ENCODE peak calls at places on chromosome 10, in four cellular contexts. D is fibroblast of the aortic adventitia, I is GM23248, K is ovary. G is an unnamed sample.

GRCh38 chr10:112454910-112455779 is 8.1 kb downstream of the VTI1A start:
- DNase-seq in D (no peak), K (no peak), I (no peak), G (no peak)

GRCh38 chr10:33542747-33543505 is 208.5 kb upstream of the NRP1 start:
- DNase-seq in K (no peak), I (peak; percentile 56), D (peak; percentile 37), G (peak; percentile 43)

GRCh38 chr10:121880842-121881423 is 46.9 kb downstream of the ATE1 start:
- DNase-seq in K (no peak), I (peak; percentile 20), D (peak; percentile 42), G (peak; percentile 56)

GRCh38 chr10:79078367-79079073 is 9.8 kb downstream of the ZMIZ1 start:
- DNase-seq in K (no peak), D (no peak), I (no peak), G (no peak)

GRCh38 chr10:123821136-123821535 is 70.5 kb downstream of the CPXM2 start:
- DNase-seq in D (no peak), K (no peak), I (no peak), G (no peak)

GRCh38 chr10:30751678-30752331 is 122.3 kb upstream of the LYZL2 start:
- DNase-seq in I (peak; percentile 89), D (peak; percentile 89), K (peak; percentile 64), G (peak; percentile 85)

GRCh38 chr10:131082991-131083465 is 228.5 kb downstream of the TCERG1L start:
- DNase-seq in K (no peak), D (no peak), I (no peak), G (no peak)

GRCh38 chr10:16470747-16471146 is 33.9 kb downstream of the PTER start:
- DNase-seq in I (no peak), K (no peak), D (no peak), G (no peak)

GRCh38 chr10:132810141-132810806 is 24.3 kb upstream of the NKX6-2 start:
- DNase-seq in I (no peak), D (no peak), K (no peak), G (no peak)

GRCh38 chr10:49297818-49298665 is 928 bp upstream of the C10orf71 start:
- DNase-seq in I (no peak), D (no peak), K (no peak), G (no peak)

GRCh38 chr10:48625013-48625412 is 20.1 kb upstream of the ARHGAP22 start:
- DNase-seq in D (no peak), K (no peak), I (peak; percentile 72), G (peak; percentile 86)

GRCh38 chr10:78456649-78457400 is 423.2 kb downstream of the RPS24 start:
- DNase-seq in I (no peak), D (no peak), K (no peak), G (no peak)

GRCh38 chr10:69807122-69807521 is 5.4 kb downstream of the COL13A1 start:
- DNase-seq in D (peak; percentile 80), I (peak; percentile 72), K (no peak), G (peak; percentile 70)

GRCh38 chr10:33099748-33100147 is 141.7 kb upstream of the ITGB1 start:
- DNase-seq in I (peak; percentile 77), D (peak; percentile 35), K (no peak), G (peak; percentile 33)

GRCh38 chr10:121627810-121628209 is 29.6 kb upstream of the FGFR2 start:
- DNase-seq in K (no peak), D (no peak), I (peak; percentile 7), G (no peak)

GRCh38 chr10:8146650-8147049 is 92.2 kb downstream of the GATA3 start:
- DNase-seq in K (no peak), D (no peak), I (no peak), G (no peak)

GRCh38 chr10:132807621-132808049 is 21.7 kb upstream of the NKX6-2 start:
- DNase-seq in K (no peak), I (no peak), D (no peak), G (no peak)

GRCh38 chr10:34364253-34365037 is 450.7 kb downstream of the PARD3 start:
- DNase-seq in D (peak; percentile 66), I (no peak), K (no peak), G (peak; percentile 63)

GRCh38 chr10:15320522-15321203 is 50.4 kb downstream of the FAM171A1 start:
- DNase-seq in K (no peak), I (no peak), D (peak; percentile 22), G (no peak)

GRCh38 chr10:16991011-16991410 is 138.6 kb downstream of the CUBN start:
- DNase-seq in I (no peak), K (no peak), D (no peak), G (no peak)

GRCh38 chr10:132131581-132132250 is 55.0 kb upstream of the DPYSL4 start:
- DNase-seq in K (peak; percentile 10), I (no peak), D (no peak), G (no peak)

GRCh38 chr10:19412531-19412930 is 363.9 kb downstream of the MALRD1 start:
- DNase-seq in K (no peak), I (peak; percentile 51), D (peak; percentile 31), G (peak; percentile 49)

DNA sequence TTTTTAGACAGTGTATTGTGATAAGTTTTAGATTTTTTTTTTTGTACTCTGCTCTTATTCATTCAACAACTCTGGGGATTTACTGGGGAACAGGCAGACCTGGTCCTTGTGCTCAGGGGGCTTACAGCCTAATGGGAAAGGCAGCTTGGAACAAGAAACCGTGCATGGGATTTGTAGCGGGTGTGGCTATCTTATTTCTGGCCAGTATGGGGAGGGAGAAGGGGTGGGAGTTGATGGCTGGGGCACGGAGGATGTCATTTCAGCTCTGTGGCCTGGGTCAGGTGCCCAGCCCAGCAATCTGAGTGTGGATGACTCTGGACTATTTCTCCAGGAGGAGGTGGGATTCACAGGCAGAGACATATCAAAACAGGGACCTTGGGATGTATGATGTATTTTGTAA is 47.0 kb downstream of the GRK5 start:
- DNase-seq in I (no peak), D (peak; percentile 49), K (no peak), G (no peak)
- H3K4me3 ChIP-seq in I (peak overlapping the region; percentile 16), D (no peak overlapping the region), K (no peak overlapping the region), G (no peak overlapping the region)

DNA sequence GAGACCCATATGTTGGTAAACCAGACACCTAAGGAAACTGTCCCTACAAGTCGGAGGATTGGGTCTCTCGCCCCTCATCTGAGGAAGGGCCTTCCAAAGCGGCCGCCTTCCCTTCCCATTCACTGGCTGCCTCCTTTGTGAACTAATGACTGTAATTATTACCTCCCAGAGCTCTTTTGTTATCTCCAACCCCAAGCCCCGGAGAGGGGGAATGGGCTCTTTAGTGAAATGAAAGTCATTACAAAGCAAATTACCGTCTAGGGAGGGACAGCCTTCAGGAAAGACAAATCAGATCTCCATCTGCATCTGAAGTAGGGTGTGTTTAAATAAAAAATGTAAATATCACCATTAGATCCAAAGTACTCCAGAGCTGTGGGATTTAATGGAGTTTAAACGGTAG is 2.6 kb upstream of the GAD2 start:
- DNase-seq in D (no peak), K (no peak), I (no peak), G (no peak)
- H3K4me3 ChIP-seq in D (no peak overlapping the region), K (no peak overlapping the region), I (no peak overlapping the region), G (no peak overlapping the region)

DNA sequence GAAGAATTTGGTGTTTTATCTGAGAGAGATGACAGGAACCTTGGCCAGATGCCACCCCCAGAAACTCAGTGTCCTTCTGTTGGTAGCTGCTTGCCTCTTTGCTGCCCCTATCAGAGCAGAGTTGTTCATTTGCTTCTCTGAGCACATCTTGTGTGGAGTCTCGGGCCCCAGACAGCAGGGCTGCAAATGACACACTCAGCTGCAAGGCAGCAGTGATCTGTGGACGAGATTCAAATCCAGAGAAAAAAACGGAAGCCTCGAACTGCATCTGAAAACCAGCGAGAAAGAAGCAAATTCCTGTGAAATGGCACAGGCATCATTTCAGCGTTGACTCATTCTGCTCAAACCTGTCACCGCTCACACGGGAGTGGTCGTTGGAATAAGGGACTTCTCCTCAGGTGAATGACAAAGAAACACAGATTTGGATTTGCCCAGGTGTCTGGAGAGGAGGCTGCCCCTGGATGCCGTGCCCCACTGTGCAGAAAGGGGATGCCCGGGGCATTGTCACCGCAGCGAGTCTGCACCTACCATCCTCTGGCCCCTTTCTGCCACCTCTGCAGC is 144.7 kb downstream of the PFKFB3 start:
- DNase-seq in K (no peak), I (peak; percentile 74), D (no peak), G (no peak)
- H3K4me3 ChIP-seq in K (no peak overlapping the region), I (peak overlapping the region; percentile 33), D (no peak overlapping the region), G (no peak overlapping the region)

DNA sequence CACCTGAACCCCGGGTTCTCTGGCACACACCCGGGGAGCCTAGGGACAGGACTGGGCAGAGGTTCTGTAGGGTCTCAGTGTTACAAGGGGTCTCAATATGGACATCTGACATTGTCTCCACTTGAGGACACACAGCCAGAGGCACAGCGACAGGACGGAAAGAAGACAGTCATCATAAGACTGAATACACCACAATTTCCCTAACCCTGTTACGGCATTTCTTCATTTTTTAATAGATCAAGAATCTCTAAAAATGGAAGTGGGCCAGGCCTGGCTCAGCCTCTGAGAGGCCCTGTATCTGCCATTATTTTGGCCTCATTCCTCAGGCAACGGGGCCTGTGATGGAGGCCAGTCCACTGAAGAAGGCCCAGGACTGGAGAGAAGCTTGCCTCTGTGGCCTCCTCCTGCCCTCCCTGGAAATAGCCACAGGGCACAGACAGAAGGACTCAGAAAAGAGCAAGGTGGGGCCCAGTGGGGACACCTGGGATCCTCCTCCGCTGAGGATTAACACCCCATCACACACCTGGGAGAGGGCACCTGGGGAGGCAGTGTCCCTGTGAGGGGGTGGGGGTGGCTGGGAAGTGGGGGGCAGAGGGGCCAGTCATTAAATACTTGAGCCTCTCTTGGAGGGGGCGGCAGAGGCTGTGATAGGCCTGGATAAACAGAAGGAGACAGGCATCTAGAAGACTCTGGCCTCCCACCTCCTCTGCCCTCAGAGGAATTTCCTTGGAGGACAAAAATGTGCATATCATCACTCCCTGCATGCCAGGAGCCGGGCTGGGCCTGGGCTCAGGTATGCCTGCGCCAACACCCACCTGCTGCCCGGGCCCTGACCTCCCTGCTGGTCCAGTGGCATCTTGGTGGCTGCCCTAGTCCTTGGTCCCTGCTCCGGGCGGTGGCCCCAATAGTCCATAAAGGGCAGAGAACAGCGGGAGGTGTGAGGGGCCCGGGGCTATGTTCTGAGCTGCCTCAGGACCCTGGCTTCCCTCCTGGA is 8.0 kb downstream of the SPOCK2 start:
- DNase-seq in I (no peak), D (peak; percentile 12), K (no peak), G (no peak)
- H3K4me3 ChIP-seq in I (no peak overlapping the region), D (no peak overlapping the region), K (no peak overlapping the region), G (no peak overlapping the region)

DNA sequence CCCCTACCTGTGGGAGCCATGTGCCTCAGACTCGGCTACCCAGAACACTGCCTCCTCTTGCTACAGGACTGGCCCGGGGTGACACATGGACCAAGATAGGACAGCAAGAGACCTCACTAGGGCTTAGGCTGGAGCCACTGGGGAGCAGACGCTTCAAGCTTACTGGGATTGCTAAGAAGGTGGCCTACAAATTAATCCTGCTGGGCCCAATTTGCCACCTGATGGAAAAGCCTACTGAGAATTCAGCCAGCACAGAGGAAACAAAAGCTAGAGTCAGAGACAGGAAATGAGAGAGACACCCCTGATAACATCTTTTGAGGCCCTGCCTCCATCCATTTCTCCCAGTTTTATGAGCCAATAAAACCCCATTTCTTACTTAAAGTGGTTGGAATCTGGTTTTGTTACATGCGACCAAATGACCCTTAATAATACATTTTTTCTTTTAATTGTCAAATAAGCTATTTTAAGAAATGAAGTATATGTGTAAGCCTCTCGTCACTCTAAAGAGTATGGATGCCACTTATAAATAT is 282.1 kb downstream of the CXCL12 start:
- DNase-seq in I (no peak), D (no peak), K (no peak), G (no peak)
- H3K4me3 ChIP-seq in I (no peak overlapping the region), D (no peak overlapping the region), K (no peak overlapping the region), G (no peak overlapping the region)

GRCh38 chr10:85667638-85668233 is 698.9 kb downstream of the GRID1 start:
- DNase-seq in K (no peak), I (no peak), D (no peak), G (no peak)
- H3K4me3 ChIP-seq in K (no peak overlapping the region), I (no peak overlapping the region), D (no peak overlapping the region), G (no peak overlapping the region)

G was measured in fibroblast of mammary gland.